ENCODE peak calls at places on chromosomes 3 and 15, in nine cellular contexts. One of them, this sample, is unnamed.

GRCh38 chr3:54954019-54954418 is 26.2 kb upstream of the LRTM1 start:
- DNase-seq in HCT116: no peak
- DNase-seq in OCI-LY7: no peak
- DNase-seq in Panc1: no peak
- DNase-seq in heart left ventricle: no peak
- DNase-seq in upper lobe of right lung: no peak
- DNase-seq in breast epithelium: no peak
- DNase-seq in astrocyte: peak
- DNase-seq in IMR-90: peak
- DNase-seq in this sample: peak

GRCh38 chr15:63833246-63833696 is 477 bp downstream of the HERC1 start:
- DNase-seq in astrocyte: peak
- DNase-seq in HCT116: no peak
- DNase-seq in heart left ventricle: peak
- DNase-seq in OCI-LY7: peak
- DNase-seq in IMR-90: peak
- DNase-seq in breast epithelium: no peak
- DNase-seq in upper lobe of right lung: peak
- DNase-seq in Panc1: no peak
- DNase-seq in this sample: no peak

GRCh38 chr3:62226601-62227339 is 146.6 kb downstream of the FEZF2 start:
- DNase-seq in HCT116: no peak
- DNase-seq in upper lobe of right lung: no peak
- DNase-seq in IMR-90: no peak
- DNase-seq in astrocyte: no peak
- DNase-seq in breast epithelium: no peak
- DNase-seq in OCI-LY7: no peak
- DNase-seq in Panc1: no peak
- DNase-seq in heart left ventricle: no peak
- DNase-seq in this sample: no peak

GRCh38 chr15:101657968-101658784 is 6.0 kb upstream of the TM2D3 start:
- DNase-seq in upper lobe of right lung: no peak
- DNase-seq in IMR-90: no peak
- DNase-seq in OCI-LY7: no peak
- DNase-seq in HCT116: no peak
- DNase-seq in heart left ventricle: peak
- DNase-seq in Panc1: no peak
- DNase-seq in astrocyte: no peak
- DNase-seq in breast epithelium: no peak
- DNase-seq in this sample: no peak

GRCh38 chr3:17195192-17195611 is 310.4 kb downstream of the PLCL2 start:
- DNase-seq in OCI-LY7: peak
- DNase-seq in Panc1: no peak
- DNase-seq in IMR-90: peak
- DNase-seq in breast epithelium: no peak
- DNase-seq in upper lobe of right lung: no peak
- DNase-seq in HCT116: no peak
- DNase-seq in astrocyte: peak
- DNase-seq in heart left ventricle: no peak
- DNase-seq in this sample: no peak

GRCh38 chr3:119613201-119613600 is 15.5 kb downstream of the PLA1A start:
- DNase-seq in upper lobe of right lung: no peak
- DNase-seq in OCI-LY7: no peak
- DNase-seq in astrocyte: no peak
- DNase-seq in IMR-90: no peak
- DNase-seq in Panc1: no peak
- DNase-seq in HCT116: no peak
- DNase-seq in breast epithelium: no peak
- DNase-seq in heart left ventricle: no peak
- DNase-seq in this sample: no peak

GRCh38 chr3:172550347-172550943 is 27.2 kb upstream of the TNFSF10 start:
- DNase-seq in OCI-LY7: no peak
- DNase-seq in upper lobe of right lung: no peak
- DNase-seq in IMR-90: peak
- DNase-seq in heart left ventricle: no peak
- DNase-seq in HCT116: peak
- DNase-seq in astrocyte: peak
- DNase-seq in Panc1: no peak
- DNase-seq in breast epithelium: no peak
- DNase-seq in this sample: peak

GRCh38 chr3:106431698-106432097 is 562.9 kb upstream of the CBLB start:
- DNase-seq in heart left ventricle: no peak
- DNase-seq in astrocyte: no peak
- DNase-seq in breast epithelium: no peak
- DNase-seq in HCT116: no peak
- DNase-seq in Panc1: no peak
- DNase-seq in OCI-LY7: no peak
- DNase-seq in upper lobe of right lung: no peak
- DNase-seq in IMR-90: peak
- DNase-seq in this sample: no peak

GRCh38 chr3:169308654-169309325 is 354.7 kb downstream of the MECOM start:
- DNase-seq in IMR-90: peak
- DNase-seq in upper lobe of right lung: no peak
- DNase-seq in astrocyte: peak
- DNase-seq in HCT116: no peak
- DNase-seq in OCI-LY7: no peak
- DNase-seq in heart left ventricle: no peak
- DNase-seq in breast epithelium: no peak
- DNase-seq in Panc1: no peak
- DNase-seq in this sample: peak

GRCh38 chr15:52103217-52104207 is 9.1 kb downstream of the BCL2L10 start:
- DNase-seq in breast epithelium: no peak
- DNase-seq in IMR-90: peak
- DNase-seq in OCI-LY7: peak
- DNase-seq in upper lobe of right lung: no peak
- DNase-seq in astrocyte: peak
- DNase-seq in HCT116: peak
- DNase-seq in heart left ventricle: peak
- DNase-seq in Panc1: peak
- DNase-seq in this sample: peak

GRCh38 chr15:79779739-79780138 is 117.1 kb downstream of the MTHFS start:
- DNase-seq in IMR-90: no peak
- DNase-seq in OCI-LY7: no peak
- DNase-seq in Panc1: no peak
- DNase-seq in upper lobe of right lung: no peak
- DNase-seq in breast epithelium: no peak
- DNase-seq in HCT116: no peak
- DNase-seq in astrocyte: no peak
- DNase-seq in heart left ventricle: no peak
- DNase-seq in this sample: no peak

GRCh38 chr3:169196789-169197188 is 466.7 kb downstream of the MECOM start:
- DNase-seq in HCT116: no peak
- DNase-seq in IMR-90: no peak
- DNase-seq in breast epithelium: no peak
- DNase-seq in astrocyte: no peak
- DNase-seq in Panc1: no peak
- DNase-seq in OCI-LY7: no peak
- DNase-seq in upper lobe of right lung: no peak
- DNase-seq in heart left ventricle: no peak
- DNase-seq in this sample: no peak

GRCh38 chr3:111302073-111302472 is 230.5 kb downstream of the NECTIN3 start:
- DNase-seq in heart left ventricle: no peak
- DNase-seq in Panc1: no peak
- DNase-seq in upper lobe of right lung: no peak
- DNase-seq in astrocyte: no peak
- DNase-seq in breast epithelium: no peak
- DNase-seq in OCI-LY7: no peak
- DNase-seq in IMR-90: no peak
- DNase-seq in HCT116: no peak
- DNase-seq in this sample: no peak

GRCh38 chr3:48784426-48785120 is 63.1 kb downstream of the PRKAR2A start:
- DNase-seq in IMR-90: peak
- DNase-seq in Panc1: no peak
- DNase-seq in breast epithelium: no peak
- DNase-seq in astrocyte: peak
- DNase-seq in upper lobe of right lung: no peak
- DNase-seq in OCI-LY7: no peak
- DNase-seq in HCT116: no peak
- DNase-seq in heart left ventricle: no peak
- DNase-seq in this sample: peak

GRCh38 chr3:156795890-156796451 is 30.2 kb upstream of the LEKR1 start:
- DNase-seq in HCT116: no peak
- DNase-seq in IMR-90: peak
- DNase-seq in astrocyte: no peak
- DNase-seq in Panc1: no peak
- DNase-seq in breast epithelium: no peak
- DNase-seq in OCI-LY7: peak
- DNase-seq in heart left ventricle: no peak
- DNase-seq in upper lobe of right lung: no peak
- DNase-seq in this sample: no peak

GRCh38 chr15:63553388-63553791 is 43.8 kb upstream of the FBXL22 start:
- DNase-seq in astrocyte: peak
- DNase-seq in heart left ventricle: peak
- DNase-seq in Panc1: peak
- DNase-seq in OCI-LY7: no peak
- DNase-seq in breast epithelium: no peak
- DNase-seq in IMR-90: peak
- DNase-seq in upper lobe of right lung: no peak
- DNase-seq in HCT116: no peak
- DNase-seq in this sample: peak

DNA sequence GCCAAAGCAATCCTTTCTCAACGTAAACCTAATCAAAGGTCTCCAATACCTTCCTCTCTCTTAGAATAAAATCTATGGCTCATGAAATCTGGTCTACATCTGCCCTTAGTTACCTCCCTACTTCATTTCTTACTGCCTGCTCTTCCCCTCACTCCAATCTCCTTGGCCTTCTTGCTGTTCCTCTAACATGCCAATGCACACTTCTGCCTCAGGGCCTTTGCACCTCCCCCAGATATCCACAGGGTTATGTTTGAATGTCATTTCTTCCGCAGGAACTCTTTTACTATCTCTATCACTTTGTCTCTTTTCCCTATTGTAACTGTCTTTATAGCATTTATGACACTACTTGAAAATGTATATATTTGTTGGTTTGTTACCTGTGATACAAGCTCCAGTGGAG is 44.3 kb upstream of the PYGO1 start:
- DNase-seq in astrocyte: no peak
- DNase-seq in IMR-90: no peak
- DNase-seq in Panc1: no peak
- DNase-seq in breast epithelium: no peak
- DNase-seq in heart left ventricle: no peak
- DNase-seq in OCI-LY7: no peak
- DNase-seq in HCT116: no peak
- DNase-seq in upper lobe of right lung: no peak
- DNase-seq in this sample: no peak
- TF ChIP-seq CTCF in astrocyte: no peak
- TF ChIP-seq CTCF in IMR-90: no peak
- TF ChIP-seq CTCF in Panc1: no peak
- TF ChIP-seq CTCF in breast epithelium: no peak
- TF ChIP-seq CTCF in heart left ventricle: no peak
- TF ChIP-seq CTCF in OCI-LY7: no peak
- TF ChIP-seq CTCF in HCT116: no peak
- TF ChIP-seq CTCF in upper lobe of right lung: no peak
- TF ChIP-seq CTCF in this sample: no peak

GRCh38 chr15:47972738-47973137 is 148.1 kb upstream of the SLC24A5 start:
- DNase-seq in breast epithelium: no peak
- DNase-seq in OCI-LY7: no peak
- DNase-seq in heart left ventricle: no peak
- DNase-seq in HCT116: no peak
- DNase-seq in Panc1: no peak
- DNase-seq in astrocyte: no peak
- DNase-seq in IMR-90: no peak
- DNase-seq in upper lobe of right lung: no peak
- DNase-seq in this sample: no peak
- H3K27ac ChIP-seq in breast epithelium: no peak
- H3K27ac ChIP-seq in OCI-LY7: no peak
- H3K27ac ChIP-seq in heart left ventricle: no peak
- H3K27ac ChIP-seq in HCT116: no peak
- H3K27ac ChIP-seq in Panc1: no peak
- H3K27ac ChIP-seq in astrocyte: no peak
- H3K27ac ChIP-seq in IMR-90: no peak
- H3K27ac ChIP-seq in upper lobe of right lung: no peak
- H3K27ac ChIP-seq in this sample: no peak

GRCh38 chr3:160400048-160400630 is 689 bp downstream of the SMC4 start:
- DNase-seq in heart left ventricle: peak
- DNase-seq in upper lobe of right lung: peak
- DNase-seq in IMR-90: peak
- DNase-seq in OCI-LY7: peak
- DNase-seq in astrocyte: peak
- DNase-seq in Panc1: no peak
- DNase-seq in HCT116: no peak
- DNase-seq in breast epithelium: no peak
- DNase-seq in this sample: no peak

GRCh38 chr3:160399347-160400047 is at the start of gene SMC4:
- DNase-seq in astrocyte: peak
- DNase-seq in IMR-90: peak
- DNase-seq in heart left ventricle: no peak
- DNase-seq in HCT116: peak
- DNase-seq in upper lobe of right lung: peak
- DNase-seq in breast epithelium: peak
- DNase-seq in OCI-LY7: peak
- DNase-seq in Panc1: peak
- DNase-seq in this sample: peak

GRCh38 chr3:160401301-160402095 is 2.0 kb downstream of the SMC4 start:
- DNase-seq in astrocyte: peak
- DNase-seq in heart left ventricle: no peak
- DNase-seq in HCT116: no peak
- DNase-seq in OCI-LY7: peak
- DNase-seq in upper lobe of right lung: no peak
- DNase-seq in Panc1: no peak
- DNase-seq in breast epithelium: no peak
- DNase-seq in IMR-90: peak
- DNase-seq in this sample: peak

GRCh38 chr3:160400631-160401150 is 1.2 kb downstream of the SMC4 start:
- DNase-seq in HCT116: no peak
- DNase-seq in upper lobe of right lung: peak
- DNase-seq in Panc1: no peak
- DNase-seq in breast epithelium: no peak
- DNase-seq in astrocyte: no peak
- DNase-seq in IMR-90: no peak
- DNase-seq in OCI-LY7: peak
- DNase-seq in heart left ventricle: peak
- DNase-seq in this sample: no peak

GRCh38 chr3:160398820-160399346 is at the start of gene IFT80:
- DNase-seq in HCT116: peak
- DNase-seq in Panc1: peak
- DNase-seq in breast epithelium: peak
- DNase-seq in OCI-LY7: peak
- DNase-seq in astrocyte: peak
- DNase-seq in heart left ventricle: peak
- DNase-seq in upper lobe of right lung: peak
- DNase-seq in IMR-90: peak
- DNase-seq in this sample: peak
- TF ChIP-seq CTCF in HCT116: no peak
- TF ChIP-seq CTCF in Panc1: no peak
- TF ChIP-seq CTCF in breast epithelium: no peak
- TF ChIP-seq CTCF in OCI-LY7: no peak
- TF ChIP-seq CTCF in astrocyte: no peak
- TF ChIP-seq CTCF in heart left ventricle: no peak
- TF ChIP-seq CTCF in upper lobe of right lung: no peak
- TF ChIP-seq CTCF in IMR-90: no peak
- TF ChIP-seq CTCF in this sample: no peak

DNA sequence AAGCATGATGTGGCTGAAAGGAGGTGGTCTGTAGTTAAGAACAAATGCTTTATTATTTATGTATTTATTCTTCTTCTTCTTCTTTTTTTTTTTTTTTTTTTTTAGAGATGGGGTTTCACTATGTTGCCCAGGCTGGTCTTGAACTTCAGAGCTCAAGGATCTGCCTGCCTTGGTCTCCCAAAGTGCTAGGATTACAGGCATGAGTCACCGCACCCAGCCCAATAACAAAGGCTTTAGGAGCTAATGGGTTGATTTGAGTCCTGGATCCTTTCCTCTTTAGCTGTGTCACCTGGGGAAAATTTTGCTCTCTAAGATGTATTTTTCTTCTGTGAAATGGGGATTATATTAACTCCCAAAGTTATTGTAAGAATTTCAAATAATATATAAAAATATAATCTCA is 168.8 kb downstream of the PEX5L start:
- DNase-seq in HCT116: no peak
- DNase-seq in astrocyte: no peak
- DNase-seq in OCI-LY7: no peak
- DNase-seq in IMR-90: no peak
- DNase-seq in breast epithelium: no peak
- DNase-seq in upper lobe of right lung: no peak
- DNase-seq in heart left ventricle: no peak
- DNase-seq in Panc1: no peak
- DNase-seq in this sample: no peak
- H3K27ac ChIP-seq in HCT116: no peak
- H3K27ac ChIP-seq in astrocyte: no peak
- H3K27ac ChIP-seq in OCI-LY7: no peak
- H3K27ac ChIP-seq in IMR-90: no peak
- H3K27ac ChIP-seq in breast epithelium: no peak
- H3K27ac ChIP-seq in upper lobe of right lung: no peak
- H3K27ac ChIP-seq in heart left ventricle: no peak
- H3K27ac ChIP-seq in Panc1: no peak
- H3K27ac ChIP-seq in this sample: no peak

This sample was measured in AG04450.